ENCODE peak calls at places on chromosomes 12 and 14, in nine cellular contexts. T is EL; N is NCI-H2029 treated with DMSO at 0.1 percent for 48 hours; V is activated T-helper 1 cell treated with anti-CD3 and anti-CD28 coated beads, Interleukin-2, amount 50 U/mL, for 16 hours; J is HCT116; C is HuH-7.5; I is stimulated activated CD4-positive, alpha-beta T cell treated with anti-CD3 and anti-CD28 coated beads, Interleukin-4, amount 100 ng/mL, for 1 hour; H is fibroblast of the aortic adventitia; W is aorta. S is an unnamed sample.
A peak's percentile ranks its signal among the peaks of the same experiment; 100 is the strongest.

GRCh38 chr14:90049390-90049789 is 12.4 kb upstream of the KCNK13 start:
- DNase-seq in T (no peak), N (no peak), V (no peak), J (no peak), C (no peak), I (no peak), H (no peak), W (no peak), S (no peak)

GRCh38 chr12:71780207-71780822 is 25.7 kb downstream of the RAB21 start:
- DNase-seq in T (peak; percentile 43), N (no peak), V (no peak), J (peak; percentile 16), C (no peak), I (peak; percentile 36), H (peak; percentile 63), W (no peak), S (peak; percentile 71)

GRCh38 chr12:57455374-57456144 is 452 bp downstream of the INHBE start:
- DNase-seq in T (no peak), N (no peak), V (no peak), J (no peak), C (no peak), I (no peak), H (no peak), W (peak; percentile 39), S (no peak)

GRCh38 chr14:73467377-73467776 is 9.0 kb upstream of the NUMB start:
- DNase-seq in T (no peak), N (no peak), V (no peak), J (no peak), C (no peak), I (peak; percentile 67), H (no peak), W (no peak), S (no peak)

GRCh38 chr14:58428011-58428807 is 690 bp downstream of the KIAA0586 start:
- DNase-seq in T (peak; percentile 60), N (peak; percentile 56), V (no peak), J (peak; percentile 33), C (peak; percentile 12), I (no peak), H (peak; percentile 65), W (no peak), S (peak; percentile 73)

GRCh38 chr12:71760471-71760870 is 5.8 kb downstream of the RAB21 start:
- DNase-seq in T (no peak), N (no peak), V (no peak), J (no peak), C (no peak), I (no peak), H (no peak), W (no peak), S (no peak)

GRCh38 chr12:122965851-122966742 is at the start of gene ABCB9:
- DNase-seq in T (peak; percentile 93), N (peak; percentile 66), V (peak; percentile 94), J (peak; percentile 90), C (peak; percentile 90), I (peak; percentile 95), H (peak; percentile 78), W (peak; percentile 95), S (peak; percentile 92)

GRCh38 chr12:92927055-92927435 is 2.0 kb downstream of the EEA1 start:
- DNase-seq in T (peak; percentile 84), N (no peak), V (no peak), J (no peak), C (no peak), I (peak; percentile 47), H (peak; percentile 51), W (no peak), S (peak; percentile 41)

GRCh38 chr12:96195845-96196451 is 1.8 kb downstream of the ELK3 start:
- DNase-seq in T (peak; percentile 84), N (no peak), V (no peak), J (no peak), C (peak; percentile 29), I (peak; percentile 64), H (peak; percentile 63), W (no peak), S (peak; percentile 76)

GRCh38 chr12:128795530-128796361 is 28.0 kb downstream of the SLC15A4 start:
- DNase-seq in T (no peak), N (no peak), V (no peak), J (no peak), C (no peak), I (no peak), H (no peak), W (no peak), S (peak; percentile 24)

GRCh38 chr12:56104815-56105476 is 587 bp downstream of the PA2G4 start:
- DNase-seq in T (peak; percentile 32), N (no peak), V (no peak), J (no peak), C (no peak), I (peak; percentile 33), H (no peak), W (peak; percentile 71), S (peak; percentile 32)

GRCh38 chr12:132622437-132623071 is 4.0 kb downstream of the P2RX2 start:
- DNase-seq in T (peak; percentile 81), N (no peak), V (no peak), J (no peak), C (no peak), I (no peak), H (peak; percentile 78), W (no peak), S (no peak)

GRCh38 chr14:50762001-50762930 is 68.7 kb downstream of the NIN start:
- DNase-seq in T (peak; percentile 95), N (no peak), V (no peak), J (no peak), C (no peak), I (peak; percentile 34), H (peak; percentile 37), W (no peak), S (no peak)

GRCh38 chr12:89949457-89950195 is 241.0 kb upstream of the ATP2B1 start:
- DNase-seq in T (peak; percentile 57), N (peak; percentile 6), V (no peak), J (no peak), C (no peak), I (no peak), H (peak; percentile 77), W (no peak), S (peak; percentile 98)

GRCh38 chr12:42590324-42590934 is 883 bp upstream of the PRICKLE1 start:
- DNase-seq in T (peak; percentile 33), N (no peak), V (no peak), J (no peak), C (no peak), I (no peak), H (no peak), W (peak; percentile 56), S (peak; percentile 61)

GRCh38 chr14:94974893-94975292 is 182.4 kb downstream of the DICER1 start:
- DNase-seq in T (no peak), N (no peak), V (no peak), J (no peak), C (no peak), I (no peak), H (no peak), W (no peak), S (no peak)

GRCh38 chr12:57729321-57729844 is 9.2 kb downstream of the AGAP2 start:
- DNase-seq in T (no peak), N (no peak), V (no peak), J (no peak), C (no peak), I (no peak), H (no peak), W (no peak), S (no peak)

GRCh38 chr14:39807271-39807670 is 375.0 kb upstream of the FBXO33 start:
- DNase-seq in T (no peak), N (no peak), V (no peak), J (no peak), C (no peak), I (no peak), H (no peak), W (no peak), S (no peak)

GRCh38 chr12:81095470-81096232 is 17.8 kb downstream of the ACSS3 start:
- DNase-seq in T (peak; percentile 27), N (no peak), V (no peak), J (no peak), C (no peak), I (no peak), H (peak; percentile 7), W (no peak), S (no peak)

GRCh38 chr12:84741727-84742126 is 170.9 kb downstream of the SLC6A15 start:
- DNase-seq in T (peak; percentile 5), N (no peak), V (no peak), J (no peak), C (no peak), I (no peak), H (peak; percentile 56), W (no peak), S (no peak)

GRCh38 chr12:466039-466438 is 6.3 kb downstream of the B4GALNT3 start:
- DNase-seq in T (no peak), N (no peak), V (no peak), J (no peak), C (no peak), I (no peak), H (peak; percentile 15), W (peak; percentile 70), S (no peak)

GRCh38 chr12:119068129-119068856 is 87.0 kb downstream of the SRRM4 start:
- DNase-seq in T (no peak), N (no peak), V (no peak), J (no peak), C (no peak), I (no peak), H (no peak), W (no peak), S (no peak)

GRCh38 chr12:44817687-44818086 is 58.4 kb downstream of the NELL2 start:
- DNase-seq in T (peak; percentile 1), N (no peak), V (no peak), J (no peak), C (no peak), I (no peak), H (no peak), W (no peak), S (no peak)

GRCh38 chr12:32535260-32535999 is 136.1 kb downstream of the FGD4 start:
- DNase-seq in T (peak; percentile 80), N (peak; percentile 87), V (no peak), J (no peak), C (peak; percentile 31), I (no peak), H (peak; percentile 64), W (peak; percentile 88), S (peak; percentile 89)

GRCh38 chr14:38210587-38211257 is 3.0 kb downstream of the SSTR1 start:
- DNase-seq in T (peak; percentile 74), N (no peak), V (no peak), J (no peak), C (no peak), I (no peak), H (peak; percentile 36), W (no peak), S (peak; percentile 70)

GRCh38 chr12:47316609-47317049 is 236.9 kb upstream of the AMIGO2 start:
- DNase-seq in T (no peak), N (no peak), V (no peak), J (no peak), C (no peak), I (no peak), H (peak; percentile 8), W (no peak), S (peak; percentile 88)

GRCh38 chr14:23478109-23478698 is 8.7 kb downstream of the NGDN start:
- DNase-seq in T (peak; percentile 63), N (peak; percentile 99), V (peak; percentile 22), J (peak; percentile 51), C (no peak), I (peak; percentile 58), H (peak; percentile 87), W (peak; percentile 63), S (peak; percentile 82)

S was measured in endothelial cell of umbilical vein.